ENCODE peak calls at places on chromosome 5, in four cellular contexts. S, Q, B and G are unnamed samples.

GRCh38 chr5:149834246-149834855 is 104.2 kb downstream of the PPARGC1B start:
- DNase-seq in S (no peak), Q (peak; percentile 25), B (peak; percentile 60), G (peak; percentile 74)

GRCh38 chr5:149455889-149456409 is 76.9 kb upstream of the IL17B start:
- DNase-seq in S (no peak), Q (no peak), B (peak; percentile 70), G (peak; percentile 90)

GRCh38 chr5:164742025-164742424 is 1236.6 kb downstream of the MAT2B start:
- DNase-seq in S (peak; percentile 20), Q (no peak), B (no peak), G (no peak)

GRCh38 chr5:159340511-159340910 is 10.2 kb upstream of the IL12B start:
- DNase-seq in S (no peak), Q (no peak), B (no peak), G (no peak)

GRCh38 chr5:94181940-94182339 is 436.5 kb downstream of the KIAA0825 start:
- DNase-seq in S (no peak), Q (no peak), B (no peak), G (peak; percentile 6)

GRCh38 chr5:172796306-172796705 is 25.3 kb upstream of the DUSP1 start:
- DNase-seq in S (no peak), Q (no peak), B (no peak), G (no peak)

GRCh38 chr5:111158105-111158744 is 66.0 kb upstream of the CAMK4 start:
- DNase-seq in S (peak; percentile 64), Q (peak; percentile 43), B (peak; percentile 42), G (peak; percentile 69)

GRCh38 chr5:78221964-78222451 is 72.5 kb downstream of the AP3B1 start:
- DNase-seq in S (peak; percentile 92), Q (peak; percentile 27), B (peak; percentile 25), G (no peak)

GRCh38 chr5:173971681-173972080 is 17.3 kb upstream of the C5orf47 start:
- DNase-seq in S (no peak), Q (no peak), B (no peak), G (no peak)

GRCh38 chr5:154403776-154404387 is 41.9 kb upstream of the SAP30L start:
- DNase-seq in S (no peak), Q (no peak), B (no peak), G (no peak)

GRCh38 chr5:154401355-154401754 is 44.4 kb upstream of the SAP30L start:
- DNase-seq in S (no peak), Q (no peak), B (no peak), G (no peak)

GRCh38 chr5:154403234-154403633 is 42.6 kb upstream of the SAP30L start:
- DNase-seq in S (no peak), Q (no peak), B (no peak), G (no peak)

GRCh38 chr5:154401931-154402330 is 43.9 kb upstream of the SAP30L start:
- DNase-seq in S (no peak), Q (no peak), B (no peak), G (no peak)

GRCh38 chr5:154402611-154403010 is 43.2 kb upstream of the SAP30L start:
- DNase-seq in S (no peak), Q (no peak), B (no peak), G (no peak)
- TF ChIP-seq EGR1 in S (no peak), Q (no peak), B (no peak), G (no peak)

GRCh38 chr5:13866792-13867191 is 77.7 kb downstream of the DNAH5 start:
- DNase-seq in S (no peak), Q (no peak), B (peak; percentile 29), G (no peak)
- TF ChIP-seq CEBPB in S (no peak), Q (no peak), B (no peak), G (no peak)

DNA sequence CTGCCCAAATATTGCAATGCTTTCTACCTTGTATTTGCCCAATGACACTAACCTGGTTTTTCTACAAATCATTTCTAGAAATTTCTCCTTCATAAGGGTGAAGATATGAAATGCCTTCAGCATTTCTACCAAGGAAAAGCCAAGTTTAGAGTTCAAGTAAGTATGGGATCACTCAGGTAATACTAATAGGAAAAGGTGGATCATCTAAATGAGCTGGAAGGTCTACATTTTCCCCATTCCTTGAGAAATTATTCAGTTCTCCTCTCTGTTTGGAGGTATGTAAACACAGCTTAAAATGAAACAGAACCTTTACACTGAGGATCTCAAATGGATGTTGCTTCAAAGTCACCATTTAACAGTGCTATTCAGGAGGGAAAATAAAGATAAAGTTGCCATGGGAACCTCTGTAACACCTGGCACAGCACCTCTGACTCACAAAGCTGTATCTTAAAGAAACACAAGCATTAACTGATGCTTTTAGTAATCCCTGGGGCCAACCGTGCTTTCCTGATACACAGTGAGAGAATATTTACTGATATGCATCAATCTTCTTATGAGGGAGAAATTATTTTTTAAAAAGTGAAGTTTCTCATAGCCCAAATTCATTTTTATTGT is 161.3 kb downstream of the DRD1 start:
- DNase-seq in S (no peak), Q (no peak), B (no peak), G (no peak)
- H3K36me3 ChIP-seq in S (no peaks in the 10 kb centered on the region), Q (no peaks in the 10 kb centered on the region), B (no peaks in the 10 kb centered on the region), G (no peaks in the 10 kb centered on the region)

DNA sequence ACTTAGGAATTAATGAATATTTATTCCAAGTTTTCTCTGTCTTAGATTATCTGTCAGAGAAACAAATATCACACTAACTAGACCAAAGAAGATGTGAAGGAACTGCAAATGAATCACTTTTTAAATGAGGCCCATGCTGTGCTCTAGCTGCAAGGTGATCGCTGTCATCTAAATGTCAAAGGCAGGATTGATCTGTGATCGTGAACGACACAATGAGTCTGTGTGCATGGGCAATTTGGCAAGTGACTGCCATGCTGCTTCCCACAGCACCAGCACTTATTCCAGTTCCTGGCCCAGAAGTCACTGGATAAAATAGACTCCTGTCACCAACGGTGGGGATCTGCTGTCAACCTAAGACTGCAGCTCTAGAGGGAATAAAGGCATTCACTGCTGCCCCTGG is 141.2 kb downstream of the TRIM36 start:
- DNase-seq in S (no peak), Q (peak; percentile 19), B (no peak), G (no peak)
- TF ChIP-seq EGR1 in S (no peak), Q (no peak), B (no peak), G (no peak)

GRCh38 chr5:175521313-175521833 is 43.0 kb downstream of the SFXN1 start:
- DNase-seq in S (no peak), Q (no peak), B (no peak), G (no peak)
- TF ChIP-seq CEBPB in S (no peak), Q (no peak), B (no peak), G (no peak)

GRCh38 chr5:52947208-52947607 is 41.9 kb upstream of the ITGA2 start:
- DNase-seq in S (no peak), Q (no peak), B (no peak), G (no peak)
- H3K36me3 ChIP-seq in S (no peaks in the 10 kb centered on the region), Q (no peaks in the 10 kb centered on the region), B (no peaks in the 10 kb centered on the region), G (no peaks in the 10 kb centered on the region)

DNA sequence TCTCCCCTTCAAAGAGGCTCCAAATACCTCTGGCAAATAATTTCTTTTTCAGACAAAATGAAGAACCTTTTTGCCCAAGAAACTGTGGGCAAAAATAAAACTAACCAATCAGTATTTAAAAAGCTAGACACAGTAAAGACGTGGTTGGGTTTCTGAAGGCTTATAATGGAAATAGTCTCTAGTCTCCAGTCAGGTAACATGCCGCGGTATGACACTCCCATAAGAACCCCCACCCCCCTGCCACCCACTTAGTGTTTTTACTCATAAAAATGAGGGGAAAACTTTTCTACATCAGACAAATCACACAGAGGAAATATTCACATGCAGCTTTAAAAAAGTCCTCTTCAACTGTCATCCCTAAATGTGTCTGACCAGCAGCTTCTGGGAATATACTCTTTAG is 105.3 kb downstream of the THBS4 start:
- DNase-seq in S (no peak), Q (no peak), B (no peak), G (no peak)
- TF ChIP-seq EGR1 in S (no peak), Q (no peak), B (no peak), G (no peak)

GRCh38 chr5:39197556-39197955 is 21.8 kb downstream of the FYB1 start:
- DNase-seq in S (no peak), Q (no peak), B (no peak), G (peak; percentile 10)
- TF ChIP-seq CEBPB in S (no peak), Q (no peak), B (no peak), G (no peak)

GRCh38 chr5:135350536-135350935 is 48.5 kb downstream of the MACROH2A1 start:
- DNase-seq in S (no peak), Q (no peak), B (no peak), G (no peak)
- H3K36me3 ChIP-seq in S (peaks cover 33% of the 10 kb centered on the region), Q (no peaks in the 10 kb centered on the region), B (peaks cover 83% of the 10 kb centered on the region), G (peaks cover 25% of the 10 kb centered on the region)